ENCODE peak calls at places on chromosomes 7 and 10, in seven cellular contexts. One of them, this sample, is unnamed.

GRCh38 chr7:6172331-6173295 is 99.8 kb downstream of the CYTH3 start:
- DNase-seq in stomach: no peak
- DNase-seq in suprapubic skin: no peak
- DNase-seq in H1: no peak
- DNase-seq in SK-N-SH: peak; percentile 59
- DNase-seq in GM12878: no peak
- DNase-seq in K562: no peak
- DNase-seq in this sample: no peak

GRCh38 chr7:134679006-134679405 is 32.4 kb downstream of the BPGM start:
- DNase-seq in stomach: no peak
- DNase-seq in suprapubic skin: no peak
- DNase-seq in H1: no peak
- DNase-seq in SK-N-SH: no peak
- DNase-seq in GM12878: no peak
- DNase-seq in K562: no peak
- DNase-seq in this sample: no peak

GRCh38 chr7:50812109-50812508 is 29.4 kb upstream of the GRB10 start:
- DNase-seq in stomach: no peak
- DNase-seq in suprapubic skin: no peak
- DNase-seq in H1: no peak
- DNase-seq in SK-N-SH: no peak
- DNase-seq in GM12878: no peak
- DNase-seq in K562: no peak
- DNase-seq in this sample: no peak

GRCh38 chr7:121019018-121019417 is 30.5 kb downstream of the CPED1 start:
- DNase-seq in stomach: no peak
- DNase-seq in suprapubic skin: no peak
- DNase-seq in H1: no peak
- DNase-seq in SK-N-SH: no peak
- DNase-seq in GM12878: no peak
- DNase-seq in K562: no peak
- DNase-seq in this sample: no peak

GRCh38 chr7:84060760-84061261 is 133.8 kb downstream of the SEMA3A start:
- DNase-seq in stomach: no peak
- DNase-seq in suprapubic skin: no peak
- DNase-seq in H1: no peak
- DNase-seq in SK-N-SH: no peak
- DNase-seq in GM12878: no peak
- DNase-seq in K562: no peak
- DNase-seq in this sample: no peak

GRCh38 chr7:81715984-81716588 is 53.8 kb downstream of the HGF start:
- DNase-seq in stomach: no peak
- DNase-seq in suprapubic skin: no peak
- DNase-seq in H1: no peak
- DNase-seq in SK-N-SH: peak; percentile 28
- DNase-seq in GM12878: no peak
- DNase-seq in K562: no peak
- DNase-seq in this sample: no peak

GRCh38 chr7:20299647-20300312 is 30.9 kb upstream of the ITGB8 start:
- DNase-seq in stomach: no peak
- DNase-seq in suprapubic skin: no peak
- DNase-seq in H1: no peak
- DNase-seq in SK-N-SH: no peak
- DNase-seq in GM12878: peak; percentile 83
- DNase-seq in K562: no peak
- DNase-seq in this sample: no peak

GRCh38 chr10:127534074-127534473 is 15.0 kb upstream of the NPS start:
- DNase-seq in stomach: no peak
- DNase-seq in suprapubic skin: no peak
- DNase-seq in H1: no peak
- DNase-seq in SK-N-SH: no peak
- DNase-seq in GM12878: no peak
- DNase-seq in K562: no peak
- DNase-seq in this sample: no peak

GRCh38 chr10:78783753-78784152 is 285.0 kb upstream of the ZMIZ1 start:
- DNase-seq in stomach: no peak
- DNase-seq in suprapubic skin: no peak
- DNase-seq in H1: no peak
- DNase-seq in SK-N-SH: no peak
- DNase-seq in GM12878: no peak
- DNase-seq in K562: no peak
- DNase-seq in this sample: no peak

GRCh38 chr10:58115218-58116050 is 152.3 kb downstream of the IPMK start:
- DNase-seq in stomach: no peak
- DNase-seq in suprapubic skin: no peak
- DNase-seq in H1: no peak
- DNase-seq in SK-N-SH: no peak
- DNase-seq in GM12878: no peak
- DNase-seq in K562: no peak
- DNase-seq in this sample: no peak

DNA sequence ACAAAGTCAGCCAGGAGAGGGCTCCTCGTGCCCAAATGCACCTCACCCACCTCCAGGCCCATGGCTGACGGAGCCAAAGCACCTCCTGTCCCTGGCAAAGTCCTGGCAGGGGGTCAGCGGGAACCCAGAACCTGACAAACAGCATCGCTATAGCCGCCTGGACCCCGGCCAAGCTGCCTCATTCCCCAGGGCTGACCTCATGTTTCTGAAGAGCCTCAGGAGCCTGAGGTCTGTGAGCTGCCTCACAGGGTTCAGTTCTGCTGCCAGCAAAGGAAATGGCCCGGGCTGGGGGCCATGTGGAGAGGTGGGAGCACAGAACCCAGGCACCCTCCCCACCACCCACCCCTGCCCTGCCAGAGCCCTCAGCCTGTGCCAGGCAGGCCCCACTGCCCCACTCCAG is 4.2 kb upstream of the NANOS1 start:
- DNase-seq in stomach: peak; percentile 89
- DNase-seq in suprapubic skin: peak; percentile 74
- DNase-seq in H1: no peak
- DNase-seq in SK-N-SH: peak; percentile 58
- DNase-seq in GM12878: no peak
- DNase-seq in K562: no peak
- DNase-seq in this sample: peak; percentile 93
- TF ChIP-seq POLR2AphosphoS5 in stomach: peak; percentile 27
- TF ChIP-seq POLR2AphosphoS5 in suprapubic skin: no peak
- TF ChIP-seq POLR2AphosphoS5 in H1: no peak
- TF ChIP-seq POLR2AphosphoS5 in SK-N-SH: no peak
- TF ChIP-seq POLR2AphosphoS5 in GM12878: no peak
- TF ChIP-seq POLR2AphosphoS5 in K562: no peak
- TF ChIP-seq POLR2AphosphoS5 in this sample: peak; percentile 55

GRCh38 chr10:71638577-71639411 is 80.8 kb downstream of the C10orf105 start:
- DNase-seq in stomach: peak; percentile 47
- DNase-seq in suprapubic skin: no peak
- DNase-seq in H1: no peak
- DNase-seq in SK-N-SH: no peak
- DNase-seq in GM12878: no peak
- DNase-seq in K562: peak; percentile 99
- DNase-seq in this sample: no peak
- TF ChIP-seq EP300 in stomach: no peak
- TF ChIP-seq EP300 in suprapubic skin: no peak
- TF ChIP-seq EP300 in H1: no peak
- TF ChIP-seq EP300 in SK-N-SH: no peak
- TF ChIP-seq EP300 in GM12878: no peak
- TF ChIP-seq EP300 in K562: peak; percentile 95
- TF ChIP-seq EP300 in this sample: no peak

DNA sequence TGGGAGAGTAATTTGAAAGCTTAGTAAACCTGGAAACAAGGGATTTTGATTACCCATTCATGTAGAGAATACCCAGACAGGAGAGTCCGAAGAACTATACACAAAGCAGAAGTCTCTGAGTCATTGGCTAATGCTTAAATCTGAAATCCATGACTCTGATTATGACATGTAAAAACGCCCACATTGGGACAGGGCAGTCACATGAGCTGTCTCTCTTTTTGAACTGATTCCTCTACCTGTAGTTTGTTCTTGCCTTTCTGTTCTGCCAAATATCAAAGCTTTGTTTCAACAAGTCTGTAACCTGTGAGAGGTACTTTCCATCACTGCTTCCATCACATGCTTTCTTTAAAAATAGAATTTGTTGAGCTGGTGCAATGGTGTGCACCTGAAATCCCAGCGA is 4.3 kb upstream of the GPNMB start:
- DNase-seq in stomach: no peak
- DNase-seq in suprapubic skin: no peak
- DNase-seq in H1: no peak
- DNase-seq in SK-N-SH: no peak
- DNase-seq in GM12878: no peak
- DNase-seq in K562: no peak
- DNase-seq in this sample: no peak
- TF ChIP-seq POLR2AphosphoS5 in stomach: no peak
- TF ChIP-seq POLR2AphosphoS5 in suprapubic skin: peak; percentile 29
- TF ChIP-seq POLR2AphosphoS5 in H1: no peak
- TF ChIP-seq POLR2AphosphoS5 in SK-N-SH: no peak
- TF ChIP-seq POLR2AphosphoS5 in GM12878: no peak
- TF ChIP-seq POLR2AphosphoS5 in K562: no peak
- TF ChIP-seq POLR2AphosphoS5 in this sample: no peak

GRCh38 chr10:18980084-18980629 is 68.4 kb upstream of the MALRD1 start:
- DNase-seq in stomach: no peak
- DNase-seq in suprapubic skin: no peak
- DNase-seq in H1: no peak
- DNase-seq in SK-N-SH: no peak
- DNase-seq in GM12878: no peak
- DNase-seq in K562: no peak
- DNase-seq in this sample: no peak

DNA sequence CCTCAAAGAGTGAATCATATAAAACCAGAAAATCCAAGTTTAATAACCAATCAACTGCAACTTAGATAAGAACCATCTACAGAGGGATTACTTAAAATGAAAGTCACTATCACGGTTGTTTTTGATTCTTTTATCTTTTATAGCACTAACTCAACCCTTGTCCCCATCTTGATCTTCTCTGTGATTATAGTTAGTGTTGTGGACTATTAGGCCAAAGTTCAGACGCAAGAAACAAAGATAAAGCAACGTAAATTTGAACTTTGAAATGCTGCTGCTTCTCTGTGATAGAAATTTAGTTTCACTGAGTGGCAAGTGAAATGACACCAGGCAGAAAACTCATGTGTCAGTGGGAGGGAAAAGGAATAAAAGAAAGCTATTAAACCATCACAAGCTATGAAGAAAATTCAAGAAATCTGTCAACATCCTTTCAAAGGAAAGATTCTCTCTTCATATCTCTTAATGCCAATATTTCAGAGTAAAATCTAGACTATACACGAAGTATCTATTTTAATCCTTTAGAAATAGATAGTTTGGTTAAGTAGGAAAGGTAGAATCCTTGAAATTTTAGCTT is 71.8 kb upstream of the MALRD1 start:
- DNase-seq in stomach: no peak
- DNase-seq in suprapubic skin: no peak
- DNase-seq in H1: no peak
- DNase-seq in SK-N-SH: no peak
- DNase-seq in GM12878: no peak
- DNase-seq in K562: no peak
- DNase-seq in this sample: no peak
- TF ChIP-seq EP300 in stomach: no peak
- TF ChIP-seq EP300 in suprapubic skin: no peak
- TF ChIP-seq EP300 in H1: no peak
- TF ChIP-seq EP300 in SK-N-SH: no peak
- TF ChIP-seq EP300 in GM12878: no peak
- TF ChIP-seq EP300 in K562: no peak
- TF ChIP-seq EP300 in this sample: no peak

GRCh38 chr7:32673275-32673983 is 178.1 kb downstream of the AVL9 start:
- DNase-seq in stomach: no peak
- DNase-seq in suprapubic skin: no peak
- DNase-seq in H1: no peak
- DNase-seq in SK-N-SH: no peak
- DNase-seq in GM12878: no peak
- DNase-seq in K562: no peak
- DNase-seq in this sample: no peak

DNA sequence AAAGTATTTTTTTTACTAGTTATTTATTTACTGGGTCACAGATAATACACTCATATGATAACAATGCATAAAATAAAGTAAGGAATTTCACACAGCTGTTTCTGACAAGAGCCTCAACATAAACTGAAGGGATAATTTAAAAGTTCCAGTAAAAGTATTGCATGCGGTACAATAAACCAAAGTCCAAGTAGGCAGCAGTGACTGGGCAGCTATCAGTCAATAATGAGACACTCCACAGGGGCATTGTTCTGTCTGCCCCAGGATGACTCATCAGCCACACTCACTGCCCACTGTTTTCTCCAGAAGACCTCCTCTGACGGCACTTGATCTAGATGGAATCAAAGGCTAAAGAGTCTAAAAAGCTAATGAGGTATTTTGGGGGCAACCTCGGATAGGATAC is 174.8 kb downstream of the AVL9 start:
- DNase-seq in stomach: peak; percentile 31
- DNase-seq in suprapubic skin: no peak
- DNase-seq in H1: no peak
- DNase-seq in SK-N-SH: no peak
- DNase-seq in GM12878: no peak
- DNase-seq in K562: peak; percentile 67
- DNase-seq in this sample: no peak
- TF ChIP-seq POLR2AphosphoS5 in stomach: no peak
- TF ChIP-seq POLR2AphosphoS5 in suprapubic skin: no peak
- TF ChIP-seq POLR2AphosphoS5 in H1: no peak
- TF ChIP-seq POLR2AphosphoS5 in SK-N-SH: peak; percentile 46
- TF ChIP-seq POLR2AphosphoS5 in GM12878: no peak
- TF ChIP-seq POLR2AphosphoS5 in K562: no peak
- TF ChIP-seq POLR2AphosphoS5 in this sample: no peak

GRCh38 chr10:23493711-23494110 is 54.8 kb downstream of the OTUD1 start:
- DNase-seq in stomach: no peak
- DNase-seq in suprapubic skin: no peak
- DNase-seq in H1: no peak
- DNase-seq in SK-N-SH: no peak
- DNase-seq in GM12878: no peak
- DNase-seq in K562: no peak
- DNase-seq in this sample: no peak
- TF ChIP-seq EP300 in stomach: no peak
- TF ChIP-seq EP300 in suprapubic skin: no peak
- TF ChIP-seq EP300 in H1: no peak
- TF ChIP-seq EP300 in SK-N-SH: no peak
- TF ChIP-seq EP300 in GM12878: no peak
- TF ChIP-seq EP300 in K562: no peak
- TF ChIP-seq EP300 in this sample: no peak

GRCh38 chr7:98362517-98362916 is 38.4 kb downstream of the BAIAP2L1 start:
- DNase-seq in stomach: peak; percentile 41
- DNase-seq in suprapubic skin: no peak
- DNase-seq in H1: peak; percentile 58
- DNase-seq in SK-N-SH: no peak
- DNase-seq in GM12878: no peak
- DNase-seq in K562: no peak
- DNase-seq in this sample: no peak

GRCh38 chr7:98366562-98366938 is 34.3 kb downstream of the BAIAP2L1 start:
- DNase-seq in stomach: peak; percentile 78
- DNase-seq in suprapubic skin: no peak
- DNase-seq in H1: no peak
- DNase-seq in SK-N-SH: no peak
- DNase-seq in GM12878: no peak
- DNase-seq in K562: no peak
- DNase-seq in this sample: no peak

GRCh38 chr7:98368721-98369120 is 32.2 kb downstream of the BAIAP2L1 start:
- DNase-seq in stomach: no peak
- DNase-seq in suprapubic skin: no peak
- DNase-seq in H1: no peak
- DNase-seq in SK-N-SH: no peak
- DNase-seq in GM12878: no peak
- DNase-seq in K562: no peak
- DNase-seq in this sample: no peak

GRCh38 chr7:98364220-98364619 is 36.7 kb downstream of the BAIAP2L1 start:
- DNase-seq in stomach: peak; percentile 26
- DNase-seq in suprapubic skin: no peak
- DNase-seq in H1: no peak
- DNase-seq in SK-N-SH: no peak
- DNase-seq in GM12878: no peak
- DNase-seq in K562: no peak
- DNase-seq in this sample: no peak

GRCh38 chr7:98365863-98366561 is 34.9 kb downstream of the BAIAP2L1 start:
- DNase-seq in stomach: peak; percentile 74
- DNase-seq in suprapubic skin: no peak
- DNase-seq in H1: no peak
- DNase-seq in SK-N-SH: no peak
- DNase-seq in GM12878: no peak
- DNase-seq in K562: peak; percentile 39
- DNase-seq in this sample: no peak
- TF ChIP-seq POLR2AphosphoS5 in stomach: no peak
- TF ChIP-seq POLR2AphosphoS5 in suprapubic skin: no peak
- TF ChIP-seq POLR2AphosphoS5 in H1: no peak
- TF ChIP-seq POLR2AphosphoS5 in SK-N-SH: no peak
- TF ChIP-seq POLR2AphosphoS5 in GM12878: no peak
- TF ChIP-seq POLR2AphosphoS5 in K562: no peak
- TF ChIP-seq POLR2AphosphoS5 in this sample: no peak